ENCODE peak calls at places on chromosomes 12 and 14, in five cellular contexts. Y is astrocyte, L is HCT116, P is colonic mucosa, V is endothelial cell of umbilical vein. B is an unnamed sample.

GRCh38 chr12:131829351-131829794 is 1.2 kb downstream of the MMP17 start:
- DNase-seq in Y (no peak), L (no peak), V (no peak), P (no peak), B (peak)

GRCh38 chr12:58249610-58250009 is 308.2 kb downstream of the ATP23 start:
- DNase-seq in Y (peak), V (peak), L (no peak), P (no peak), B (peak)

GRCh38 chr14:69079188-69079742 is 73.7 kb downstream of the DCAF5 start:
- DNase-seq in L (no peak), Y (peak), V (peak), P (no peak), B (no peak)

GRCh38 chr12:57340104-57340503 is 89.1 kb upstream of the STAC3 start:
- DNase-seq in P (peak), V (peak), L (no peak), Y (peak), B (no peak)

GRCh38 chr12:68067762-68068376 is 78.6 kb downstream of the IFNG-AS1 start:
- DNase-seq in P (no peak), L (peak), Y (no peak), V (no peak), B (peak)

GRCh38 chr12:31603546-31604009 is 12.6 kb upstream of the DENND5B start:
- DNase-seq in P (no peak), V (no peak), Y (no peak), L (no peak), B (no peak)

GRCh38 chr14:81388236-81388801 is 11.8 kb downstream of the STON2 start:
- DNase-seq in Y (no peak), P (no peak), L (no peak), V (no peak), B (no peak)

GRCh38 chr14:50978888-50979287 is 34.6 kb upstream of the PYGL start:
- DNase-seq in V (no peak), P (no peak), Y (no peak), L (no peak), B (no peak)

GRCh38 chr12:94263905-94264655 is 115.7 kb downstream of the PLXNC1 start:
- DNase-seq in P (no peak), L (no peak), Y (peak), V (no peak), B (peak)

GRCh38 chr14:99865408-99865807 is 72.2 kb downstream of the EML1 start:
- DNase-seq in V (no peak), L (no peak), Y (no peak), P (no peak), B (no peak)

GRCh38 chr14:61963926-61964325 is 201.7 kb downstream of the SNAPC1 start:
- DNase-seq in V (no peak), L (no peak), P (no peak), Y (no peak), B (no peak)

GRCh38 chr14:100246809-100247428 is 8.0 kb downstream of the YY1 start:
- DNase-seq in L (peak), Y (no peak), P (peak), V (peak), B (peak)

GRCh38 chr12:14416658-14417057 is 51.2 kb downstream of the ATF7IP start:
- DNase-seq in L (no peak), Y (peak), V (peak), P (no peak), B (peak)

GRCh38 chr12:127334924-127335644 is 931.9 kb upstream of the TMEM132C start:
- DNase-seq in V (no peak), P (no peak), Y (no peak), L (no peak), B (no peak)

GRCh38 chr12:82696543-82696942 is 9.8 kb downstream of the TMTC2 start:
- DNase-seq in P (no peak), Y (no peak), L (no peak), V (no peak), B (no peak)

GRCh38 chr14:92584856-92585255 is 71.3 kb downstream of the RIN3 start:
- DNase-seq in Y (no peak), V (no peak), P (no peak), L (no peak), B (no peak)

GRCh38 chr12:94266390-94266789 is 118.0 kb downstream of the PLXNC1 start:
- DNase-seq in V (no peak), Y (no peak), L (no peak), P (no peak), B (peak)

DNA sequence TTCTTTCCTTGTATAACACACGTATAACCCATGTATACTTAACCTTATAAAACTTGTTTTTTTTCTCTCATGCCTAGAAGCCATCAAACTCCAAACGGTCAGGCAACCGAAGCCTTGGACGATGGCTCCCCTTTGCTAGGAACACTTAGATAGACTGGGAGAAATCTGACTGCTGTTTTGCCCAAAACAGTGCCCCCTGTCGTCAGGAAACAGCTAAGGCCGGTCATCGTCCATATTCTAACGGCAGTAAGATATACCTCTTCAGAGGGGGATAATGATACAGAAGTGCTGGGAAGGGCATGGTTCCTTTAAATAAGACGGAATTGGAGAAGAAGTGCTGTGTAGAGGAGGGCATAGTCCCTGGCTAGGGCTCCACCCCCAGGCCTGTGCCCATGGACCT is 130.5 kb downstream of the SLC41A2 start:
- DNase-seq in V (no peak), P (no peak), Y (no peak), L (no peak), B (peak)
- TF ChIP-seq CTCF in V (peak), P (no peak), Y (peak), L (no peak), B (peak)

GRCh38 chr12:21940549-21940948 is 677 bp downstream of the ABCC9 start:
- DNase-seq in P (no peak), L (no peak), Y (no peak), V (peak), B (no peak)
- H3K9ac ChIP-seq in P (no peak), L (no peak), Y (peak), V (no peak), B (no peak)

GRCh38 chr12:56333197-56333678 is 562 bp downstream of the PAN2 start:
- DNase-seq in P (no peak), Y (no peak), L (no peak), V (peak), B (no peak)

GRCh38 chr12:56336361-56337167 is 2.1 kb upstream of the IL23A start:
- DNase-seq in P (no peak), V (no peak), L (no peak), Y (no peak), B (no peak)

GRCh38 chr12:56333679-56334489 is at the start of gene PAN2:
- DNase-seq in Y (peak), P (peak), L (peak), V (peak), B (peak)

GRCh38 chr12:56332512-56333196 is 1.1 kb downstream of the PAN2 start:
- DNase-seq in Y (no peak), P (no peak), V (no peak), L (no peak), B (no peak)

DNA sequence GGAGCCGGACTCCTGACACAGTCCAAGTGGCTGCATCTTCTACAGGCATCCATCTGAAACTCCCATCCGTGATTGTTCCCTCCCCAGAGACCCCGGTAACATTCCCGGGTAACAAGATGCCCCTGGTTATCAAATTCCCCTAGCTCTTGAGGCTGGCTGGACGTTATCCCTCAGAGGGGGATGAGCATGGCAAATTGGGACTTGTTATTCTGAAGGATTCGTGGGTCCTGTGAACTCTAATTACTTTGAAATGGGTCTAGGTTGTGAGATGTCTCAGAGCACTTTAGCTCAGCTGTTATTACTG is 642 bp upstream of the PAN2 start:
- DNase-seq in L (no peak), Y (no peak), V (no peak), P (no peak), B (no peak)
- H3K27ac ChIP-seq in L (peak), Y (peak), V (peak), P (peak), B (peak)

GRCh38 chr14:101410126-101410525 is 151.2 kb upstream of the DIO3 start:
- DNase-seq in L (no peak), V (no peak), Y (no peak), P (no peak), B (no peak)
- TF ChIP-seq CTCF in L (no peak), V (no peak), Y (no peak), P (no peak), B (peak)

DNA sequence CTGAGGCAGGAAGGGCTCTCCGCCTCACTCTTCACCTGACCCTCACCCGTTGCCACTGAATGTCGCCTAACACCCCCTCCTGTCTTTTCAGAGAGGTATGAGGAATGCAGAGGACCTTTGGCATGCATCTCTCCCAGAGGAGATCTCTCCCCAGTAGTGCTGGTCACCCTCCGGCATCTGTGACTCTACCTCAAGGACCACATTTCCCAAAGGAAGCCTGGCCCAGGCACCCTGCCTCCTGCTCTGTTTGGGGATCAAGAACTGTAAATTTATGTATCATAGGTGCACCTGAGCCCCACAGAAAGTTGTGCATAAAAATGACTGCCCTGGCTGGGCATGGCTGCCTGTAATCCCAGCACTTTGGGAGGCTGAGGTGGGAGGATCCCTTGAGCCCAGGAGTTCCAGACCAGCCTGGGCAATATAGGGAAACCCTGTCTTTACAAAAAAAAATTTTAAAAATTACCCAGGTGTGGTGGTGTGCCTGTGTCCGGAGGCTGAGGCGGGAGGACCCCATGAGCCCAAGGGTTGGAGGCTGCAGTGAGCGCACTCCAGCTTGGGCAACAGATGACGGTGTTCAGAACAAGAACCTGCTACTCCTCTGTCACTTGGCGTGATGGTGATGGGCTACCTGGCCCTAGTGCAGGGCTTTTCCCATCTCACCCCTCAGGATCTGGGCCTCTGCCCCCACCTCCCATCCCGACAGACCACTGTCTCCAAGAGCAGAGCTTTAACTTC is 13.7 kb downstream of the TNFRSF1A start:
- DNase-seq in Y (no peak), L (no peak), V (no peak), P (no peak), B (peak)
- H3K9ac ChIP-seq in Y (no peak), L (no peak), V (no peak), P (no peak), B (no peak)

DNA sequence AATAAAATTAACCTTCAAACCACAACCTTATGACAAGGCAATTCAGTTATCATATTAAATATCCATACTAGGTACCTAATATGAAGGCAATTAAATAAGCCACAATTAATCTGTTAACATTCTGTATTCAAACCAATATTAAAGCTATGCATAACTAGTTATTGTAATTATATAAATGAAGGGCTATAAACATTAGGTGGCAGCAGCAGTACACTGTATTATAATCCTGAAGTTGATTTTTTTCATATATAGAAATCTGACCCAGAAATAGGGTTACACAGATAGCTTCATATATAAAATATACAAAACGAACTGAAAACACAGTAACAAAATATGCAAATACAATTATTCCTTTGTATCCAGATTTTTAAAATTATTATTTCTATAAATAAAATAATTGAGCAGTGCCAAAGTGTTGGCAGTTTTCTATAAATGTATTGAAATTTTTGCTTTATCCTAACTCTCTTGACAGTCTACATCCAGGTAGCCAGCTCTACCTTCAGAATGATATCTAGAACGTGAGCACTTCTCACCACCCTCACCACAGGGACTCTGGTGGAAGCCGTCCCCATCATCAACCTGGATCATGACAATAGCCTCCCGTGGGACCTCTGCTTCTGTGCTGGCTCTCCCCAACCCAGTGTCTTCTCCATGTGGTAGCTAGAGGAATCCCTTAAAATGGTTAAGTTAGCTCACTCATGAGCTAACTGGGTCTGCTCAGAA is 136.2 kb downstream of the MED13L start:
- DNase-seq in L (no peak), Y (no peak), P (no peak), V (peak), B (no peak)
- H3K27ac ChIP-seq in L (no peak), Y (no peak), P (no peak), V (no peak), B (no peak)

DNA sequence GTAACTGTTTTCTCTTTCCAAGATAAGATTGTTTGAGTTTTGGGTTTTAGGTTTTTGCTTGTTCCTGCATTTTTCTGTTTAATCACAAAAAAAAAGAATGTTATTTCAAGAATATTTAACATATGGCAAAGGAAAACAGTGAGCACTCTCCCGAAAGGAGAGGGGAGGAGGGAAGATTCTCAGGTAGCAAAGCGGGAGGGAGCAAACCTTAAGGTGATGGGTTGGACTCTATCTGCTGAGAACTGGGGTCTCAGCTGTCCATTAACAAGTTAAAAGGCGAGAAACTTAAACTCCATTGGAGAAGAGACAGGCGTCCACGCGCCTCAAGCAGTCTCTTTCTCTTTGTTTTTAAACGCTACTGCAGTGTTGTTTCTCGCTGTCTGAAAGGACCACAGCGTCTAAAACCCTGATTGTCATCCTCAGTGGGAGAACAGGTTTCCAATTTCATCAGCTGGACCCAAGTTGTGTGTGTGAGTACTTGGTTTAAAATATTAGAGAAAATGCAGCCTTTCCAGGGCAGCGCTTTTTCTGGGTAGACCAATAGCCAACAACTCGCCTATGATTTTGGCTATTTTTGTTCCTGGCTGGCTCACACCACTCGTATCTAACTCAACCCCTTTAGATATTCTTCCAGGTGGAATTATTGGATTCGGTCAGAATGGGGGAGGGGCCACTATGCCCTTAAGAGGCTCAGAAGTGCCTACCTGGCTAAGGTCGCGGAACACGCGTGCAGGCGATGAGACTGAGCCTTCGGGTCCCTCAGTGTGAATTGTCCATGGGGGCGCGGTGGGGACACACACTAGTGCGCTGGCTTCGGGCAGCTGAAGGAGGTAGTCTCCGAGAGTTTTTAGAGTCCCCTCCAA is 8.2 kb downstream of the SIX1 start:
- DNase-seq in Y (no peak), P (no peak), L (no peak), V (no peak), B (peak)
- TF ChIP-seq CTCF in Y (no peak), P (no peak), L (no peak), V (no peak), B (no peak)

DNA sequence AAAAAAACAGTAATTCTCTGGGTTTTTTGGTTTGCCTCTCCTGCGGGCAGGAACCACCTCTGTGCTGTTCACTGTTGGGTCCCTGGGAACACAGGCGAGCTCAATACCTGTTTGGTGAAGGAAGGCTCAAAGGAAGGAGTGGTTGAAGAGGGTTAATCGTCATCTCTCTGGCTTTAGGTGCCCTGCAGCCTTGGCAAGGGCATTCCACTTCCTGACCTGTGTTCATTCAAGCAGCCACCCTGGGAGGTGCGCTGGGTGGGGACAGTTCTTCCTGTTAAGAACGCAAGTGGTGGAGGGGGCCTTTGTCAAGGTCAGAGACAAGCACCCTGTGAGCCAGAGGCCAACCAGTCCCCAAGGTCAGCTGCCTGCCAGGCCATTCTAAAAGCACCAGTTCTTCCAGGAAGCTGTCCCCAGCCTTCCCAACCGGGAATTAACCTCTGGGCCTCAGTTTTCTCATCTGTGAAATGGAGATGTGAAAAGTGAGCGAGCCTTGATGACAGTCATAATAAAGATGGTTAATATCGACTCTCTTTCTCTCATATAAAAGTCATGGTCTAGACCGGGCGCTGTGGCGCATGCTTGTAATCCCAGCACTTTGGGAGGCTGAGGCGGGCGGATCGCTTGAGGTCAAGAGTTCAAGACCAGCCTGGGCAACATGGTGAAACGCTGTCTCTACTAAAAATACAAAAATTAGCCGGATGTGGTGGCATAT is 6.3 kb downstream of the RHOF start:
- DNase-seq in L (no peak), Y (no peak), P (peak), V (no peak), B (no peak)
- H3K9ac ChIP-seq in L (peak), Y (no peak), P (no peak), V (no peak), B (no peak)

B was measured in endodermal cell.